ENCODE peak calls at places on chromosomes 2 and 18, in six cellular contexts. One of them, this sample, is unnamed.
A peak's percentile ranks its signal among the peaks of the same experiment; 100 is the strongest.

GRCh38 chr2:104090407-104090806 is 763.5 kb upstream of the POU3F3 start:
- DNase-seq in IMR-90: no peak
- DNase-seq in prostate gland: no peak
- DNase-seq in spleen: no peak
- DNase-seq in astrocyte: no peak
- DNase-seq in upper lobe of right lung: no peak
- DNase-seq in this sample: no peak

GRCh38 chr2:176527141-176527901 is 258.1 kb downstream of the MTX2 start:
- DNase-seq in spleen: no peak
- DNase-seq in IMR-90: no peak
- DNase-seq in upper lobe of right lung: no peak
- DNase-seq in astrocyte: no peak
- DNase-seq in prostate gland: no peak
- DNase-seq in this sample: no peak

GRCh38 chr2:168015274-168015953 is 232.0 kb downstream of the STK39 start:
- DNase-seq in prostate gland: no peak
- DNase-seq in IMR-90: no peak
- DNase-seq in spleen: no peak
- DNase-seq in astrocyte: no peak
- DNase-seq in upper lobe of right lung: no peak
- DNase-seq in this sample: no peak

GRCh38 chr2:97011977-97012569 is 25.7 kb upstream of the FAM178B start:
- DNase-seq in IMR-90: peak; percentile 70
- DNase-seq in upper lobe of right lung: no peak
- DNase-seq in spleen: no peak
- DNase-seq in prostate gland: peak; percentile 17
- DNase-seq in astrocyte: peak; percentile 47
- DNase-seq in this sample: no peak

GRCh38 chr2:239912171-239912937 is 112.8 kb downstream of the NDUFA10 start:
- DNase-seq in astrocyte: no peak
- DNase-seq in upper lobe of right lung: no peak
- DNase-seq in spleen: peak; percentile 86
- DNase-seq in prostate gland: no peak
- DNase-seq in IMR-90: no peak
- DNase-seq in this sample: no peak

GRCh38 chr2:240519396-240520142 is 38.2 kb downstream of the ANKMY1 start:
- DNase-seq in IMR-90: peak; percentile 40
- DNase-seq in spleen: peak; percentile 47
- DNase-seq in prostate gland: no peak
- DNase-seq in upper lobe of right lung: no peak
- DNase-seq in astrocyte: peak; percentile 9
- DNase-seq in this sample: no peak

GRCh38 chr18:32219431-32219830 is 29.6 kb downstream of the MEP1B start:
- DNase-seq in spleen: no peak
- DNase-seq in IMR-90: no peak
- DNase-seq in astrocyte: no peak
- DNase-seq in upper lobe of right lung: no peak
- DNase-seq in prostate gland: no peak
- DNase-seq in this sample: no peak

GRCh38 chr2:67625671-67626070 is 228.5 kb downstream of the ETAA1 start:
- DNase-seq in spleen: no peak
- DNase-seq in upper lobe of right lung: no peak
- DNase-seq in IMR-90: peak; percentile 69
- DNase-seq in astrocyte: peak; percentile 96
- DNase-seq in prostate gland: no peak
- DNase-seq in this sample: no peak

GRCh38 chr2:145258903-145259579 is 739.1 kb upstream of the ZEB2 start:
- DNase-seq in spleen: no peak
- DNase-seq in upper lobe of right lung: no peak
- DNase-seq in astrocyte: peak; percentile 80
- DNase-seq in IMR-90: peak; percentile 12
- DNase-seq in prostate gland: no peak
- DNase-seq in this sample: no peak

GRCh38 chr2:203440671-203441070 is 94.4 kb downstream of the RAPH1 start:
- DNase-seq in upper lobe of right lung: no peak
- DNase-seq in IMR-90: no peak
- DNase-seq in astrocyte: no peak
- DNase-seq in spleen: no peak
- DNase-seq in prostate gland: no peak
- DNase-seq in this sample: no peak

GRCh38 chr2:15813481-15814266 is 126.7 kb upstream of the MYCN start:
- DNase-seq in spleen: no peak
- DNase-seq in astrocyte: no peak
- DNase-seq in IMR-90: no peak
- DNase-seq in prostate gland: no peak
- DNase-seq in upper lobe of right lung: no peak
- DNase-seq in this sample: no peak

GRCh38 chr2:240809276-240809675 is 10.7 kb downstream of the KIF1A start:
- DNase-seq in IMR-90: no peak
- DNase-seq in spleen: no peak
- DNase-seq in prostate gland: no peak
- DNase-seq in upper lobe of right lung: no peak
- DNase-seq in astrocyte: no peak
- DNase-seq in this sample: no peak

GRCh38 chr18:54296017-54296416 is 26.7 kb downstream of the POLI start:
- DNase-seq in IMR-90: peak; percentile 32
- DNase-seq in astrocyte: peak; percentile 12
- DNase-seq in upper lobe of right lung: no peak
- DNase-seq in spleen: no peak
- DNase-seq in prostate gland: no peak
- DNase-seq in this sample: no peak

GRCh38 chr2:196742685-196743084 is 56.8 kb downstream of the GTF3C3 start:
- DNase-seq in prostate gland: no peak
- DNase-seq in spleen: no peak
- DNase-seq in IMR-90: peak; percentile 5
- DNase-seq in upper lobe of right lung: no peak
- DNase-seq in astrocyte: no peak
- DNase-seq in this sample: no peak

GRCh38 chr2:75602724-75603342 is 42.1 kb upstream of the EVA1A start:
- DNase-seq in upper lobe of right lung: peak; percentile 80
- DNase-seq in IMR-90: peak; percentile 88
- DNase-seq in prostate gland: no peak
- DNase-seq in astrocyte: peak; percentile 88
- DNase-seq in spleen: no peak
- DNase-seq in this sample: no peak

GRCh38 chr2:230422149-230422548 is 6.1 kb downstream of the SP100 start:
- DNase-seq in IMR-90: no peak
- DNase-seq in prostate gland: no peak
- DNase-seq in astrocyte: no peak
- DNase-seq in upper lobe of right lung: no peak
- DNase-seq in spleen: no peak
- DNase-seq in this sample: no peak

GRCh38 chr2:235766206-235766794 is 272.5 kb downstream of the AGAP1 start:
- DNase-seq in IMR-90: peak; percentile 74
- DNase-seq in upper lobe of right lung: no peak
- DNase-seq in prostate gland: peak; percentile 77
- DNase-seq in spleen: no peak
- DNase-seq in astrocyte: peak; percentile 56
- DNase-seq in this sample: peak; percentile 36

GRCh38 chr2:151102196-151102692 is 159.4 kb downstream of the RBM43 start:
- DNase-seq in upper lobe of right lung: no peak
- DNase-seq in IMR-90: no peak
- DNase-seq in prostate gland: no peak
- DNase-seq in spleen: no peak
- DNase-seq in astrocyte: no peak
- DNase-seq in this sample: no peak

GRCh38 chr2:158034198-158034831 is 67.4 kb upstream of the UPP2 start:
- DNase-seq in upper lobe of right lung: no peak
- DNase-seq in IMR-90: peak; percentile 48
- DNase-seq in prostate gland: peak; percentile 51
- DNase-seq in spleen: no peak
- DNase-seq in astrocyte: peak; percentile 30
- DNase-seq in this sample: no peak

GRCh38 chr18:9736942-9737813 is 29.1 kb downstream of the RAB31 start:
- DNase-seq in astrocyte: peak; percentile 61
- DNase-seq in upper lobe of right lung: no peak
- DNase-seq in prostate gland: no peak
- DNase-seq in IMR-90: peak; percentile 71
- DNase-seq in spleen: no peak
- DNase-seq in this sample: no peak

GRCh38 chr18:10946058-10946457 is 203.3 kb downstream of the PIEZO2 start:
- DNase-seq in spleen: no peak
- DNase-seq in astrocyte: no peak
- DNase-seq in IMR-90: no peak
- DNase-seq in upper lobe of right lung: no peak
- DNase-seq in prostate gland: no peak
- DNase-seq in this sample: no peak

GRCh38 chr2:54081574-54081973 is 33.8 kb upstream of the ACYP2 start:
- DNase-seq in prostate gland: no peak
- DNase-seq in IMR-90: peak; percentile 57
- DNase-seq in upper lobe of right lung: no peak
- DNase-seq in spleen: no peak
- DNase-seq in astrocyte: peak; percentile 67
- DNase-seq in this sample: no peak

DNA sequence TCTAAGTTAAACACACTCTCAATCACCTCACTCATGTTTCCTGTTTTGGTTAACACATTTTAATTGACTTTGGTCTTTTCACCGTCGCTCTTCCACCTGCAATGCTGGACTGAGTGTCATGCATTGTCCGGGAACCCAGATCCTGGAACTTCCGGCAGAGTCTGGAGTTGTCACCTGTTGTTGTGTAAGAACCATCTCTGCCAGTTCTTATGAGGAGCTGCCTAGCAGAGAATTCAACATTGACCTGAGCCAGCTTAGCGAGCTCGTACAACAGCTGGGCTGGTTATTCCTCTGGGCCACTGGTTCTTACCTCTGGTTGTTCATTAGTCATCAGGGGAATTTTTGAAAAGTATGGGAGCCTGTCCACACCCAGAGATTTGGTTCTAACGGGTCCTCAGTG is 75.7 kb downstream of the BCL2L11 start:
- DNase-seq in astrocyte: no peak
- DNase-seq in prostate gland: no peak
- DNase-seq in spleen: no peak
- DNase-seq in upper lobe of right lung: no peak
- DNase-seq in IMR-90: no peak
- DNase-seq in this sample: no peak
- H3K4me1 ChIP-seq in astrocyte: no peaks in the 10 kb centered on the region
- H3K4me1 ChIP-seq in prostate gland: no peaks in the 10 kb centered on the region
- H3K4me1 ChIP-seq in spleen: no peaks in the 10 kb centered on the region
- H3K4me1 ChIP-seq in upper lobe of right lung: no peaks in the 10 kb centered on the region
- H3K4me1 ChIP-seq in IMR-90: no peaks in the 10 kb centered on the region
- H3K4me1 ChIP-seq in this sample: no peaks in the 10 kb centered on the region

GRCh38 chr18:24672165-24672950 is 211.9 kb downstream of the HRH4 start:
- DNase-seq in IMR-90: peak; percentile 39
- DNase-seq in prostate gland: no peak
- DNase-seq in spleen: no peak
- DNase-seq in astrocyte: no peak
- DNase-seq in upper lobe of right lung: no peak
- DNase-seq in this sample: no peak
- TF ChIP-seq CTCF in IMR-90: peak; percentile 51
- TF ChIP-seq CTCF in prostate gland: no peak
- TF ChIP-seq CTCF in spleen: no peak
- TF ChIP-seq CTCF in astrocyte: no peak
- TF ChIP-seq CTCF in upper lobe of right lung: no peak
- TF ChIP-seq CTCF in this sample: no peak

DNA sequence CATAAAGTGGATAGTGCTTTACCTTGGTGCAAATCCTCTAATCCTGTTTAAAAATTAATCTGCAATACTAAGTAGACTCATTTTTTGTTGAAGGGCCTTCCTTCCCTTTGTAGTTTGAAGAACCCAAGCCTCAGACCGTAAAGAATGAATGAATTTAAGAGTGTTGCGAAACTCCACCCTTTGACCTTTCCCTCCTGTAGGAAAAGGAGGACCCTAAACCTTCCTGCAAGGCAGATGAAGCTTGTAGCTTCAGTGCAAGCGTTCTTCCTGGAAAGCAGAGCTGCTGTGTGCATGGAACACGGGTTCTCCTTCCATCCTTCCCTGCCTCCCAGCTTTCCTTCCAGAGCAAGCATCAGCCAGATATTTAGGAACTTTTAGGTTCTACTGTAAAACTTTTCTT is 1.7 kb downstream of the IMPA2 start:
- DNase-seq in spleen: no peak
- DNase-seq in prostate gland: no peak
- DNase-seq in upper lobe of right lung: no peak
- DNase-seq in IMR-90: no peak
- DNase-seq in astrocyte: no peak
- DNase-seq in this sample: no peak
- H3K27ac ChIP-seq in spleen: peak overlapping the region; percentile 97
- H3K27ac ChIP-seq in prostate gland: no peak overlapping the region
- H3K27ac ChIP-seq in upper lobe of right lung: peak overlapping the region; percentile 86
- H3K27ac ChIP-seq in IMR-90: no peak overlapping the region
- H3K27ac ChIP-seq in astrocyte: no peak overlapping the region
- H3K27ac ChIP-seq in this sample: no peak overlapping the region

DNA sequence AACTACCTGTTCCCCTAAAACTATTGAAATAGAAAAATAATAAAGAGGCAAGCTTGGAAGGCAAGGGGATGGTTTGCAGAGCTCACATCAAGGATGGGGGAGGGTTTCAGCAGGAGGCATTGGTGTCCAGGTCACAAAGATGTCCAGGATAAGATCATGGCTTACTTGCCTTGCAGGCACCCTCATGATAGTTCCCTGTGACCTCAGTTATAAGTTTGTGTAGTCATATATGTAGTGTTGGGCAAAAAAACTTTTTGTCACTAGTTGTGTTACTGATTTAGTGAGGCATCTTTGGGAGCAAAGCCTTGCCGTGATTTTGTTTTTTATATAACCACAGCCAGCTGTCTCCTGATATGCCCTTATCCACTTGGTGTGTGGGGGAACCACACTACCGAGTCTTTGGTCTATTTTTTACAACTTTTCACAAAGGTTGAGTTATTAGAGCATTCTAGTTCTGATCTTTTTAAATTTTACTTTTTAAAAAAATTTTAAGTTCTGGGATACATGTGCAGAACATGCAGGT is 53.3 kb downstream of the IL1R2 start:
- DNase-seq in IMR-90: no peak
- DNase-seq in prostate gland: no peak
- DNase-seq in spleen: no peak
- DNase-seq in upper lobe of right lung: no peak
- DNase-seq in astrocyte: no peak
- DNase-seq in this sample: no peak
- H3K4me1 ChIP-seq in IMR-90: peaks cover 30% of the 10 kb centered on the region
- H3K4me1 ChIP-seq in prostate gland: no peaks in the 10 kb centered on the region
- H3K4me1 ChIP-seq in spleen: peaks cover 48% of the 10 kb centered on the region
- H3K4me1 ChIP-seq in upper lobe of right lung: peaks cover 55% of the 10 kb centered on the region
- H3K4me1 ChIP-seq in astrocyte: peaks cover 13% of the 10 kb centered on the region
- H3K4me1 ChIP-seq in this sample: peaks cover 34% of the 10 kb centered on the region